ENCODE peak calls at places on chromosomes 4 and X, in five cellular contexts. J, F, S, N and L are unnamed samples.

GRCh38 chr4:153252122-153252521 is 47.9 kb downstream of the TRIM2 start:
- DNase-seq in J (no peak), F (no peak), S (no peak), N (no peak), L (no peak)

GRCh38 chr4:148834804-148835598 is 392.8 kb upstream of the NR3C2 start:
- DNase-seq in J (no peak), F (no peak), S (no peak), N (no peak), L (no peak)

GRCh38 chr4:102390438-102390837 is 45.2 kb upstream of the SLC39A8 start:
- DNase-seq in J (no peak), F (no peak), S (no peak), N (no peak), L (peak)

GRCh38 chr4:118836763-118837507 is 1.0 kb upstream of the SEC24D start:
- DNase-seq in J (no peak), F (no peak), S (no peak), N (peak), L (no peak)

GRCh38 chr4:76765473-76766183 is 132.3 kb downstream of the SOWAHB start:
- DNase-seq in J (no peak), F (no peak), S (no peak), N (no peak), L (peak)

GRCh38 chr4:84258905-84259830 is 239.9 kb downstream of the NKX6-1 start:
- DNase-seq in J (peak), F (no peak), S (no peak), N (peak), L (no peak)

GRCh38 chr4:40000711-40001110 is 23.0 kb upstream of the PDS5A start:
- DNase-seq in J (no peak), F (no peak), S (no peak), N (no peak), L (no peak)

GRCh38 chrX:134580947-134581346 is 77.3 kb downstream of the PLAC1 start:
- DNase-seq in J (no peak), F (no peak), S (no peak), N (no peak), L (no peak)

GRCh38 chr4:36053931-36054330 is 190.4 kb downstream of the ARAP2 start:
- DNase-seq in J (no peak), F (no peak), S (no peak), N (no peak), L (no peak)

GRCh38 chrX:115652221-115652620 is 91.2 kb downstream of the PLS3 start:
- DNase-seq in J (no peak), F (no peak), S (no peak), N (no peak), L (no peak)

GRCh38 chr4:154490261-154490588 is 1.4 kb downstream of the DCHS2 start:
- DNase-seq in J (no peak), F (no peak), S (no peak), N (no peak), L (peak)

GRCh38 chr4:113962719-113963274 is 16.6 kb downstream of the ARSJ start:
- DNase-seq in J (no peak), F (no peak), S (no peak), N (no peak), L (no peak)

GRCh38 chr4:40937140-40937725 is 187.5 kb downstream of the NSUN7 start:
- DNase-seq in J (no peak), F (no peak), S (no peak), N (no peak), L (no peak)

GRCh38 chrX:16148896-16149295 is 18.4 kb upstream of the MAGEB17 start:
- DNase-seq in J (no peak), F (no peak), S (no peak), N (no peak), L (no peak)

GRCh38 chr4:80071643-80072606 is 1.1 kb downstream of the ANTXR2 start:
- DNase-seq in J (peak), F (peak), S (peak), N (no peak), L (peak)

GRCh38 chr4:143188325-143189088 is 3.8 kb downstream of the USP38 start:
- DNase-seq in J (no peak), F (no peak), S (no peak), N (no peak), L (no peak)

GRCh38 chr4:64464581-64464980 is 55.3 kb upstream of the TECRL start:
- DNase-seq in J (no peak), F (no peak), S (no peak), N (no peak), L (no peak)

GRCh38 chrX:20623448-20623847 is 356.7 kb upstream of the RPS6KA3 start:
- DNase-seq in J (no peak), F (no peak), S (no peak), N (peak), L (peak)

GRCh38 chrX:46220822-46221221 is 324.4 kb downstream of the ZNF674 start:
- DNase-seq in J (no peak), F (no peak), S (no peak), N (no peak), L (no peak)

GRCh38 chr4:86132459-86132858 is 227.4 kb downstream of the MAPK10 start:
- DNase-seq in J (no peak), F (no peak), S (no peak), N (no peak), L (no peak)

GRCh38 chr4:13368262-13368661 is 115.9 kb downstream of the RAB28 start:
- DNase-seq in J (no peak), F (no peak), S (no peak), N (no peak), L (no peak)

GRCh38 chrX:1002611-1003010 is 209.8 kb downstream of the CRLF2 start:
- DNase-seq in J (no peak), F (no peak), S (no peak), N (no peak), L (no peak)

GRCh38 chr4:120749445-120750151 is 172.9 kb downstream of the PRDM5 start:
- DNase-seq in J (no peak), F (peak), S (no peak), N (no peak), L (peak)

GRCh38 chr4:946517-947471 is 14.5 kb downstream of the TMEM175 start:
- DNase-seq in J (no peak), F (no peak), S (no peak), N (no peak), L (no peak)

GRCh38 chrX:138711399-138712347 is at the start of gene FGF13:
- DNase-seq in J (no peak), F (no peak), S (peak), N (no peak), L (peak)

GRCh38 chrX:40410859-40411258 is 169.9 kb upstream of the ATP6AP2 start:
- DNase-seq in J (no peak), F (no peak), S (no peak), N (no peak), L (no peak)

GRCh38 chrX:40414335-40414734 is 166.4 kb upstream of the ATP6AP2 start:
- DNase-seq in J (no peak), F (no peak), S (no peak), N (no peak), L (no peak)

GRCh38 chrX:40406330-40406859 is 174.4 kb upstream of the ATP6AP2 start:
- DNase-seq in J (no peak), F (no peak), S (no peak), N (no peak), L (no peak)

GRCh38 chrX:40415675-40416074 is 165.1 kb upstream of the ATP6AP2 start:
- DNase-seq in J (no peak), F (no peak), S (no peak), N (no peak), L (no peak)

GRCh38 chrX:40411350-40412111 is 169.2 kb upstream of the ATP6AP2 start:
- DNase-seq in J (no peak), F (no peak), S (no peak), N (no peak), L (peak)
- TF ChIP-seq CTCF in J (no peak), F (peak), S (no peak), N (no peak), L (no peak)

GRCh38 chrX:136339702-136340101 is 38.9 kb downstream of the ADGRG4 start:
- DNase-seq in J (no peak), F (no peak), S (no peak), N (no peak), L (no peak)

DNA sequence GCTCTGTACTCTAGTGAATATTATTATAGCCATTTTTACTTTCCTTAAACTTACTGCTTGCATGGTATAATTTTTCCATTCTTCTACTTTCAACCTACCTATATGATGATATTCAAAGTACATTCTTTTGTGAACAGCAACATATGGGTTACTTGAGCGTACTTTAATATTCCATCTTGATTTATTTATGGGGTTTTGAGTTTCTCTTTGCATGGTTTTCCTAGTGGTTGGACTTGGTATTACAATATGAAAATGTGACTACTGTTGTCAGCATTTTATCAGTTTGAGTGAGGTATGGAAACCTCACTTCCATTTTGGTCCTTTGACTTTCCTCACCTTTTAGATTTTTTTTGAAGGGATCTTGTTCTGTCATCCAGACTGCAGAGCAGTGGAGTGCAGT is 35.9 kb downstream of the ADGRG4 start:
- DNase-seq in J (no peak), F (no peak), S (no peak), N (no peak), L (no peak)
- TF ChIP-seq CTCF in J (peak), F (peak), S (peak), N (no peak), L (peak)

DNA sequence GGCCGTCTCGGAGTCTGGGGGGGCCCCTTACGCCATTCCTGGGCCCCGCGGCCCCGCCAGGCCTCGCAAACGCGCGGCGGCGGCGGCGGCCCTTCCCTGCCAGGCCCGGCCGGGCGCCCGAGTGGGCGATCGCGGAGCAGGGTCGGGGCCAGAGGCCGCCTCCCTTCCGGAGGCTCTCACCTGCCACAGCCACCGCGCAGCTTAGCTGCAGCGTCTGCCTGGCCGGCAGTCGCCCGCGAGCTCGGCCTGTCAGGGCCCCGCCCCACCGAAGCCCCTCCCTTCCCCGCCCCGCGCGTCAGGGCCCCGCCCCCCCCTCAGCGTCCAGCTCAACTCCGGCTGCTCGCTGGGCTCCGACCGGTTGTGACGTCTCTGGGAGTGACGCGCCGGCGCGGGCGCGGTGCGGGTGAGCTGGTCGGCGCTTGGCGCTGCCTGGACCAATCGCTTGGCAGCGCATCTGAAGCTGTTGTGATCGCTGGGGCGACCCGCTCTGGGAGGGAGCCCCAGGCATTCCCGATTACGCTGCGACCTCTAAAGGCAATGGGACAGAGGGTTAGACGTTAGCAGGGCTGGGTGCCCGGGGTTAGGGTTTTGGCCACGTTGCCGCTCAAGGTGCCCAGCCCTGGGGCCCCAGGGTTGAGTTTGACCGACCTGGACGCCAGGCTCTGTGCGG is at the start of gene SLC10A3:
- DNase-seq in J (peak), F (peak), S (peak), N (peak), L (peak)
- TF ChIP-seq CTCF in J (no peak), F (peak), S (no peak), N (no peak), L (no peak)

DNA sequence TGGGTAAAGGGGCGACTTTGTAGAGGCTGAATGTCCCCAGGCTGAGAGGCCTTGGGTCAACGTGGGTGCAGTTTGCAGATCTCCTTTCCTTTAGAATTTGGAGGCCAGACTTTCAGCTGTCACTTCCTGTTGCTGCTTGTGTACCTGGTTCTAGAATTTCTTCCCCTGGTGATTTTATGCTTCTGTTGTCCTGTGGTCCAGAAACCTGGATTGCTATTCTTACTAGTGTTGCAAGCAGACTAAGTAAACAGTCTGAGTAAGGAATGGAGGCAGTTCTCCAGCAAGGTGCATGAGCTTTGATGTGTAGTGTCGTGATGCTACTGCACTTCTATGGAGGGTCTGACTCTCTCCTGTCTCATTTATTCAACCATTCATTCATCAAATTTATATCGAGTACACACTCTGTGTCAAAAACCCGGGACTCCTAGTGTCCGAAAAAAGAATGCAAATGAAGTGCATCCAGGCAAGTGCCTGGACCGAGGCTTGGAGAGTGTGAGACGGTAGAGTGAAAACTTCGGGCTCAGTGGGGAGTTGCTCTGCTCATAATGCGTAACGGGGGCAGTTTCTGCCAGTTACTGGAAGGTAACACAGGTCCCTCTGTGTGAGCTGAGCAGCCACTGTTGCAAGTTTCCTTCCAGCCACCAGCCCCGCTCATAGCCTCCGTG is 83.3 kb downstream of the SORCS2 start:
- DNase-seq in J (peak), F (no peak), S (no peak), N (no peak), L (no peak)
- TF ChIP-seq CTCF in J (no peak), F (no peak), S (no peak), N (no peak), L (no peak)

GRCh38 chr4:182475539-182475938 is 232.3 kb downstream of the TENM3 start:
- DNase-seq in J (no peak), F (no peak), S (no peak), N (no peak), L (no peak)

GRCh38 chr4:182483685-182484084 is 240.5 kb downstream of the TENM3 start:
- DNase-seq in J (no peak), F (no peak), S (no peak), N (no peak), L (no peak)

DNA sequence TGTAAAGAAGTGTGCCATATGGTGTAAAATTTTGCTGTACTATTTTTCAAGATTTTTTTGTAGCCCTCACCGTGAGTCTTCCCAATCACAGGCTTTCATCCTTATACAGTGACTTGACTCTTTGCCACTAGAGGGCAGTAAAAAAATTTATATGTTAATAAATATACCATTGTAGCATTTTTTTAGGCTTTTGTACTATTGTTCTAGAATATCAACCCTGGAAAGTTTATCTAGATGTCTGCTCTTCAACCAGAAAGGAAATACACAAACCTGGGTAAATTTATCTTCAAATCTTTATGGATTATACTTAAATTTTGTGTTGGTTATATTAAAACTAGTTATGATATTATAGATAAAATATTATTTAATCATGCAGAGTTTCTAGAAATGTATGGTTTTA is 235.3 kb downstream of the TENM3 start:
- DNase-seq in J (no peak), F (no peak), S (no peak), N (peak), L (no peak)
- TF ChIP-seq CTCF in J (peak), F (peak), S (peak), N (peak), L (peak)

DNA sequence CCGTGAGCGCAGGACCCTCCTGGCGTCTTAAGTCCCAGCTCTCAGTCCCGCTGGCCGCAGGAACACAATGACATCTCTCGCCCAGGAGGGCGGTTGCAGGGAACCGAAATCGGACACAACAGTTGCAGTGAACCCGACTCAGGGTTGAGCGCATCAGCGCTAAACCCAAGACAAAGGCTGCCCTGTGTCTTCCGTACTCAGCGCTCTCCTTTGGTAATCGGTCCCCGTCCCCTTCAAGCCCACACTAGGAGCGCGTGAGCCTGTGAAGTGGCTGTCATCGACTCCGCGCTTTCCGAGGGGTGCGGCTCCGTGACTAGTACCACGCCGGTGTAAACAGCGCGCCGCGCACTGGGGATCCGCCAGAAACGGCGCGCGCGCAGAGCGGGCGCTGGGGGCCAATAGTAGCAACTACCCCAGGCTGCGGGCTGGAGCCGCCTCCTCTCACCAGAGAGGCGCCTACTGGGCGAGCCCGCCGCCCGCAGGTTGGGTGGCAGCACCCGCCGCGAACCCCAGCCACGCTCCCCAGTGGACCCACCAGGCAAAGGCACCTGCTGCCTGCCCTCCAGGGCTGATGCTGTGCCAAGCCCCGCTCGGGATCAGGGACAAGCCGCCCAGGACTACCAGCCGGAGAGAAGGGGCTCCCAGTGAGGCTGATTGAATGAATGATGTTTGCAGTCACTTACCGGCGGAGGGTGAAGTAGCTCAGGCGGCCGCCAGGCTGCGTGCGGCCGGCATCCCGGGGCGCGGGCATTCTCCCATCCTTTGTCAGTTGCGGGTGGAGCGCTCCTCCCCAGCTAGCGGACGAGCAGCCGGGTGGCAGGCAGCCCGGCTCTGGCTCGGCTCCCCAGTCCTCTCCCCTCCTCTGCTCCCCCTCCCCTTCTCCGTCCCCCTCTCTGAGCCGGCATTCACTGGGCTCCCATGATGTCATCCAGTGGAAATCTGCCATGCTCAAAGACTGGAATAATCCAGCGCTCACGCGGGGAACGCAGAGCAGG is 370.4 kb upstream of the SMIM31 start:
- DNase-seq in J (peak), F (no peak), S (peak), N (no peak), L (peak)
- TF ChIP-seq CTCF in J (no peak), F (no peak), S (peak), N (no peak), L (no peak)